ENCODE peak calls at places on chromosome 1, in ten cellular contexts. Z, Y, J, L, N, X, M, V, I and C are unnamed samples.
A peak's percentile ranks its signal among the peaks of the same experiment; 100 is the strongest.

GRCh38 chr1:150168960-150169565 is 19.3 kb downstream of the PLEKHO1 start:
- DNase-seq in Z (peak; percentile 62), Y (peak; percentile 64), J (peak; percentile 63), L (peak; percentile 90), N (peak; percentile 89), X (no peak), M (peak; percentile 79), V (peak; percentile 38), I (peak; percentile 68), C (no peak)

GRCh38 chr1:109483658-109484518 is at the start of gene ATXN7L2:
- DNase-seq in Z (peak; percentile 90), Y (peak; percentile 92), J (peak; percentile 89), L (peak; percentile 99), N (peak; percentile 97), X (peak; percentile 69), M (peak; percentile 97), V (peak; percentile 93), I (peak; percentile 95), C (peak; percentile 66)

GRCh38 chr1:178263341-178263740 is 169.4 kb downstream of the RASAL2 start:
- DNase-seq in Z (no peak), Y (no peak), J (peak; percentile 44), L (no peak), N (no peak), X (no peak), M (no peak), V (no peak), I (no peak), C (no peak)

GRCh38 chr1:202122639-202123335 is at the start of gene GPR37L1:
- DNase-seq in Z (no peak), Y (peak; percentile 49), J (peak; percentile 50), L (peak; percentile 93), N (no peak), X (no peak), M (peak; percentile 71), V (no peak), I (no peak), C (no peak)

GRCh38 chr1:218804014-218804785 is 369.5 kb upstream of the LYPLAL1 start:
- DNase-seq in Z (no peak), Y (no peak), J (peak; percentile 32), L (no peak), N (no peak), X (peak; percentile 79), M (no peak), V (no peak), I (no peak), C (no peak)

GRCh38 chr1:212528501-212528900 is 80.1 kb upstream of the ATF3 start:
- DNase-seq in Z (no peak), Y (no peak), J (no peak), L (no peak), N (no peak), X (no peak), M (no peak), V (no peak), I (no peak), C (no peak)

GRCh38 chr1:234537236-234537635 is 58.3 kb upstream of the TARBP1 start:
- DNase-seq in Z (no peak), Y (no peak), J (no peak), L (no peak), N (peak; percentile 57), X (peak; percentile 57), M (peak; percentile 41), V (no peak), I (no peak), C (no peak)

GRCh38 chr1:215005078-215005477 is 77.5 kb upstream of the KCNK2 start:
- DNase-seq in Z (no peak), Y (no peak), J (peak; percentile 45), L (no peak), N (no peak), X (no peak), M (no peak), V (no peak), I (no peak), C (no peak)

GRCh38 chr1:92481598-92482403 is 4.9 kb downstream of the GFI1 start:
- DNase-seq in Z (peak; percentile 21), Y (peak; percentile 22), J (no peak), L (peak; percentile 66), N (no peak), X (no peak), M (no peak), V (no peak), I (no peak), C (no peak)

GRCh38 chr1:92482404-92482664 is 4.4 kb downstream of the GFI1 start:
- DNase-seq in Z (no peak), Y (peak; percentile 37), J (no peak), L (no peak), N (no peak), X (no peak), M (no peak), V (no peak), I (no peak), C (no peak)

GRCh38 chr1:92483442-92484170 is 3.1 kb downstream of the GFI1 start:
- DNase-seq in Z (peak; percentile 50), Y (no peak), J (no peak), L (peak; percentile 85), N (no peak), X (no peak), M (no peak), V (peak; percentile 26), I (no peak), C (no peak)

GRCh38 chr1:92484171-92484471 is 2.6 kb downstream of the GFI1 start:
- DNase-seq in Z (no peak), Y (no peak), J (no peak), L (no peak), N (no peak), X (no peak), M (no peak), V (no peak), I (no peak), C (no peak)

DNA sequence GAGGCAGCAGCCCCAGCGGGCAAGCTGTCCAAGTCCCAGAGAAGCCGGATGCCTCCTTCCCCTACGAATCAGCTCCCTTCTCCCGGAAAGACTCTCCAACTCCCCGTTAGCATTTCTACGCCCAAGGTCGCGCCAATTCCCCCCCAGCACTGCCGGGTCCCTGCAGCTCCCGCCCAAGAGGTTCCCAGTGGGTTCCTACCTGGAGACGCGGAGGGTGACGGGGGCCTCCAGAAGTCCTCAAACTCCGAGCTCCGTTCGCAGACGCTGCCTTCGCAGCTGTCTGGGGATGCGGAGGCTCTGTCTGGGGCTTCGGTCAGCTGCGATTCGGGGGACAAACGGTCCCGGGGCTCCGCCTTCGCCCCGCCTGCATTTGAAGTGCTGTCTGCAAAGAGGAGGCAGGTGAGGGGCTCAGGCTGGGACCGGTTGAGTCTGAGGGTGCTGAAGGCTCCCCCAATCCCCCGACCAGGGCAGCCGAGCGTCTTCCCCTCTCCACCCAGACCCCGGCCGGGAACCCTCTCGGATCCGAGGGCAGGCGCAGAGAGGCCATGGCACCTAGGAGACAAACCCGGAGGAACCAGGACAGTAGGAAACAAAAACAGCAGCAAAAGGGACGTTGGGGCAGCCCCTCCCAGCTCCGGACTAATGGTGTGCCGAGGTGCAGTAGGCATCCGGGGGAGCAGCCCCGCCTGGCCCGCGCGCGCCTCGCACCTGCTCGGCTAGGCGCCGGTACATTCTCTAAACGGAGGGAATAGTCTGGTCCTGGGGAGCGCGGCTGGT is 3.9 kb downstream of the GFI1 start:
- DNase-seq in Z (peak; percentile 27), Y (no peak), J (no peak), L (peak; percentile 82), N (no peak), X (peak; percentile 21), M (peak; percentile 57), V (peak; percentile 44), I (no peak), C (no peak)
- H3K4me1 ChIP-seq in Z (peaks cover 33% of the 10 kb centered on the region), Y (peaks cover 55% of the 10 kb centered on the region), J (peaks cover 8% of the 10 kb centered on the region), L (peaks cover 19% of the 10 kb centered on the region), N (peaks cover 70% of the 10 kb centered on the region), X (peaks cover 2% of the 10 kb centered on the region), M (peaks cover 44% of the 10 kb centered on the region), V (peaks cover 39% of the 10 kb centered on the region), I (peaks cover 24% of the 10 kb centered on the region), C (peaks cover 46% of the 10 kb centered on the region)

DNA sequence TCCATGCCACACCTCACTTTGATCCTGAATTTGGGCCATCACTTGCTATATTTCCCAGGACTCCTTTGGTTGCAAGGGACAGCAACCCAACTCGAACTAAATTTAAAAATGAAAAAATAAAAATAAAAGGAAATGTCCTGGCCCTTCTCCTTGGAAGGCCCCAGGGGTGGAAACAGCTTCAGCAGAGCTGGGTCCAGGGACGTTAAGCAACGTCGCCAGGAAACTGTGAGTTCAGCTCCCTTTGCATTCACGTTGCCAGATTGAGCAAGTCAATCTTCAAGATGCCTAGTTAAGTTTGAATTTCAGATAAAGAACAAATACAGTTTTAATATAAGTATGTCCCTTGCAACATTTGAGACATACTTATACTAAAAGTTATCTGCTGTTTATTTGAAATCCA is 14.6 kb upstream of the SPSB1 start:
- DNase-seq in Z (no peak), Y (no peak), J (no peak), L (no peak), N (no peak), X (no peak), M (peak; percentile 77), V (no peak), I (no peak), C (no peak)
- H3K27ac ChIP-seq in Z (peak overlapping the region; percentile 82), Y (no peak overlapping the region), J (no peak overlapping the region), L (no peak overlapping the region), N (no peak overlapping the region), X (no peak overlapping the region), M (no peak overlapping the region), V (no peak overlapping the region), I (no peak overlapping the region), C (no peak overlapping the region)

GRCh38 chr1:112196731-112197130 is 199.3 kb upstream of the CTTNBP2NL start:
- DNase-seq in Z (no peak), Y (no peak), J (no peak), L (no peak), N (no peak), X (no peak), M (no peak), V (no peak), I (no peak), C (no peak)
- H3K4me1 ChIP-seq in Z (no peaks in the 10 kb centered on the region), Y (no peaks in the 10 kb centered on the region), J (no peaks in the 10 kb centered on the region), L (no peaks in the 10 kb centered on the region), N (no peaks in the 10 kb centered on the region), X (no peaks in the 10 kb centered on the region), M (no peaks in the 10 kb centered on the region), V (no peaks in the 10 kb centered on the region), I (no peaks in the 10 kb centered on the region), C (no peaks in the 10 kb centered on the region)

GRCh38 chr1:5989731-5990271 is 2.4 kb downstream of the NPHP4 start:
- DNase-seq in Z (no peak), Y (no peak), J (no peak), L (no peak), N (no peak), X (no peak), M (peak; percentile 48), V (no peak), I (no peak), C (no peak)

GRCh38 chr1:5992814-5993552 is 758 bp upstream of the NPHP4 start:
- DNase-seq in Z (no peak), Y (no peak), J (no peak), L (peak; percentile 75), N (no peak), X (no peak), M (peak; percentile 57), V (peak; percentile 20), I (peak; percentile 49), C (no peak)

GRCh38 chr1:5990913-5991783 is 1.1 kb downstream of the NPHP4 start:
- DNase-seq in Z (peak; percentile 52), Y (peak; percentile 33), J (peak; percentile 21), L (peak; percentile 83), N (no peak), X (peak; percentile 34), M (no peak), V (peak; percentile 49), I (peak; percentile 49), C (no peak)

GRCh38 chr1:5992034-5992813 is at the start of gene NPHP4:
- DNase-seq in Z (peak; percentile 100), Y (peak; percentile 100), J (peak; percentile 100), L (peak; percentile 100), N (peak; percentile 100), X (peak; percentile 99), M (peak; percentile 100), V (peak; percentile 99), I (peak; percentile 100), C (peak; percentile 96)

DNA sequence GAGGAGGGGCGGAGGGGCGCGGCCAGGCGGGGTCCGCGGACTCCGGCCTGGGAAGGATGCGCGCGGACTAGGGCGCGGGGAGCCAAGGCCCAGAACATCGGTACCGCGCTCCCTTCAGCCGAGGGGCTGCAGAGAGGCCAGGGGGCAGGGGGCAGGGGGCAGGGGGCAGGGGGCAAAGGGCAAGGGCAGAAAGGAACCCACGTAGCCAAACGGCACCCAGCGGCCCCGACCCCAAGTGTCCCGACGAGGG is 516 bp downstream of the NPHP4 start:
- DNase-seq in Z (no peak), Y (no peak), J (no peak), L (no peak), N (peak; percentile 76), X (no peak), M (no peak), V (no peak), I (no peak), C (no peak)
- H3K27ac ChIP-seq in Z (peak overlapping the region; percentile 61), Y (peak overlapping the region; percentile 82), J (peak overlapping the region; percentile 93), L (peak overlapping the region; percentile 92), N (peak overlapping the region; percentile 90), X (peak overlapping the region; percentile 80), M (peak overlapping the region; percentile 74), V (peak overlapping the region; percentile 96), I (no peak overlapping the region), C (peak overlapping the region; percentile 90)